ENCODE peak calls at places on chromosomes 16 and 17, in four cellular contexts. T is neural crest cell, R is omental fat pad, B is GM04503. Q is an unnamed sample.

GRCh38 chr16:46747777-46748651 is at the start of gene MYLK3:
- DNase-seq in T (no peak), R (no peak), B (no peak), Q (no peak)

GRCh38 chr17:6061290-6061689 is 8.9 kb upstream of the WSCD1 start:
- DNase-seq in T (no peak), R (no peak), B (peak; percentile 29), Q (peak; percentile 37)

GRCh38 chr16:50386139-50386538 is 17.4 kb upstream of the BRD7 start:
- DNase-seq in T (no peak), R (no peak), B (no peak), Q (no peak)

GRCh38 chr16:59635674-59636073 is 901.6 kb upstream of the GOT2 start:
- DNase-seq in T (no peak), R (no peak), B (peak; percentile 33), Q (no peak)

GRCh38 chr16:29775742-29776408 is 2.2 kb upstream of the ZG16 start:
- DNase-seq in T (no peak), R (no peak), B (no peak), Q (no peak)

GRCh38 chr17:70329751-70330150 is 160.4 kb downstream of the KCNJ2 start:
- DNase-seq in T (no peak), R (no peak), B (no peak), Q (no peak)

GRCh38 chr17:27671591-27671910 is 40.6 kb downstream of the LGALS9 start:
- DNase-seq in T (no peak), R (no peak), B (no peak), Q (no peak)

GRCh38 chr17:40622509-40622928 is 25.1 kb downstream of the SMARCE1 start:
- DNase-seq in T (no peak), R (no peak), B (no peak), Q (no peak)

GRCh38 chr16:50395763-50396710 is 27.2 kb upstream of the BRD7 start:
- DNase-seq in T (no peak), R (no peak), B (no peak), Q (no peak)

GRCh38 chr17:5619088-5619740 is 34.9 kb upstream of the NLRP1 start:
- DNase-seq in T (no peak), R (no peak), B (no peak), Q (no peak)

GRCh38 chr16:29973384-29974246 is at the start of gene TAOK2:
- DNase-seq in T (peak; percentile 99), R (peak; percentile 81), B (peak; percentile 84), Q (peak; percentile 94)

GRCh38 chr17:78558181-78558850 is 18.9 kb downstream of the DNAH17 start:
- DNase-seq in T (no peak), R (no peak), B (no peak), Q (no peak)

GRCh38 chr17:76881408-76881807 is 13.2 kb downstream of the MGAT5B start:
- DNase-seq in T (no peak), R (no peak), B (no peak), Q (no peak)

GRCh38 chr16:12242516-12242915 is 266.0 kb downstream of the SNX29 start:
- DNase-seq in T (no peak), R (no peak), B (no peak), Q (no peak)

GRCh38 chr17:17708301-17708700 is 27.0 kb downstream of the RAI1 start:
- DNase-seq in T (no peak), R (no peak), B (no peak), Q (no peak)

GRCh38 chr16:83900611-83901010 is 1.7 kb downstream of the MLYCD start:
- DNase-seq in T (no peak), R (no peak), B (no peak), Q (no peak)

GRCh38 chr16:54505479-54506247 is 219.1 kb upstream of the IRX3 start:
- DNase-seq in T (no peak), R (no peak), B (no peak), Q (no peak)

GRCh38 chr17:27522028-27522639 is 65.9 kb downstream of the KSR1 start:
- DNase-seq in T (no peak), R (no peak), B (no peak), Q (no peak)

GRCh38 chr16:2990891-2991290 is 10.6 kb upstream of the PKMYT1 start:
- DNase-seq in T (no peak), R (no peak), B (no peak), Q (no peak)

GRCh38 chr17:78806451-78806850 is 24.4 kb upstream of the CYTH1 start:
- DNase-seq in T (no peak), R (no peak), B (no peak), Q (no peak)

GRCh38 chr17:77952368-77952767 is 6.1 kb upstream of the TNRC6C start:
- DNase-seq in T (no peak), R (no peak), B (no peak), Q (no peak)

GRCh38 chr16:81315271-81316175 is 761 bp downstream of the GAN start:
- DNase-seq in T (peak; percentile 15), R (peak; percentile 48), B (no peak), Q (peak; percentile 68)